ENCODE peak calls at places on chromosome 22, in seven cellular contexts. U is MCF 10A, R is lower leg skin, M is substantia nigra, N is NCI-H748 treated with DMSO at 0.1 percent for 48 hours, I is posterior cingulate gyrus, K is glutamatergic neuron. Y is an unnamed sample.

GRCh38 chr22:19125011-19125410 is 2.8 kb upstream of the DGCR2 start:
- DNase-seq in I (peak), K (no peak), R (no peak), U (no peak), M (no peak), N (no peak), Y (no peak)

GRCh38 chr22:41021039-41021654 is 70.0 kb downstream of the RBX1 start:
- DNase-seq in U (peak), R (peak), N (no peak), M (no peak), I (no peak), K (peak), Y (no peak)

GRCh38 chr22:38824587-38824986 is 19.2 kb downstream of the NPTXR start:
- DNase-seq in M (peak), R (no peak), I (peak), K (no peak), N (no peak), U (peak), Y (peak)

GRCh38 chr22:38467904-38468760 is at the start of gene KDELR3:
- DNase-seq in K (no peak), R (peak), I (peak), M (no peak), N (no peak), U (peak), Y (no peak)

GRCh38 chr22:48709976-48710375 is 1117.7 kb downstream of the BRD1 start:
- DNase-seq in N (no peak), U (no peak), K (no peak), I (no peak), M (no peak), R (no peak), Y (no peak)

GRCh38 chr22:30931541-30932300 is 36.9 kb downstream of the MORC2 start:
- DNase-seq in K (no peak), N (no peak), M (no peak), R (peak), U (no peak), I (no peak), Y (no peak)

GRCh38 chr22:28034760-28035401 is 115.8 kb upstream of the PITPNB start:
- DNase-seq in I (peak), N (no peak), M (no peak), U (peak), R (peak), K (peak), Y (peak)

GRCh38 chr22:20782601-20783299 is 8.8 kb downstream of the SERPIND1 start:
- DNase-seq in I (no peak), K (no peak), U (no peak), N (no peak), R (no peak), M (no peak), Y (no peak)

GRCh38 chr22:46008291-46008690 is 31.3 kb upstream of the WNT7B start:
- DNase-seq in R (no peak), K (no peak), I (peak), M (no peak), N (no peak), U (no peak), Y (no peak)

GRCh38 chr22:37500745-37501144 is 14.6 kb upstream of the MFNG start:
- DNase-seq in I (no peak), K (no peak), U (no peak), R (no peak), N (no peak), M (no peak), Y (no peak)

GRCh38 chr22:41308054-41308453 is 6.7 kb downstream of the ZC3H7B start:
- DNase-seq in U (no peak), M (no peak), N (no peak), I (no peak), R (no peak), K (no peak), Y (no peak)